ENCODE peak calls at places on chromosomes 3 and 15, in nine cellular contexts. P is WERI-Rb-1; W is lower leg skin; Z is CD8-positive, alpha-beta T cell; R is NT2/D1; L is AG09309; S is foreskin fibroblast; D is MM.1S; G is cardiac fibroblast. U is an unnamed sample.

GRCh38 chr3:20066848-20067617 is 26.8 kb downstream of the KAT2B start:
- DNase-seq in P (no peak), W (no peak), Z (no peak), R (no peak), L (peak; percentile 67), S (no peak), D (no peak), G (no peak), U (no peak)

GRCh38 chr3:142077155-142077858 is 72.0 kb downstream of the TFDP2 start:
- DNase-seq in P (no peak), W (no peak), Z (no peak), R (no peak), L (no peak), S (no peak), D (no peak), G (no peak), U (no peak)

GRCh38 chr3:56890448-56891083 is 88.8 kb upstream of the ARHGEF3 start:
- DNase-seq in P (no peak), W (no peak), Z (peak; percentile 23), R (no peak), L (peak; percentile 3), S (no peak), D (no peak), G (no peak), U (no peak)

GRCh38 chr3:51389423-51390183 is 1.5 kb upstream of the RBM15B start:
- DNase-seq in P (peak; percentile 76), W (peak; percentile 37), Z (peak; percentile 54), R (no peak), L (no peak), S (no peak), D (peak; percentile 52), G (peak; percentile 60), U (peak; percentile 65)

GRCh38 chr3:187941848-187942194 is 196.6 kb upstream of the BCL6 start:
- DNase-seq in P (no peak), W (no peak), Z (no peak), R (no peak), L (no peak), S (no peak), D (no peak), G (no peak), U (no peak)

GRCh38 chr15:51243774-51244173 is 94.6 kb downstream of the CYP19A1 start:
- DNase-seq in P (no peak), W (no peak), Z (no peak), R (no peak), L (no peak), S (no peak), D (peak; percentile 82), G (peak; percentile 35), U (no peak)

GRCh38 chr3:160885791-160886286 is 129.8 kb downstream of the PPM1L start:
- DNase-seq in P (peak; percentile 92), W (peak; percentile 28), Z (no peak), R (peak; percentile 18), L (no peak), S (peak; percentile 7), D (peak; percentile 28), G (peak; percentile 76), U (peak; percentile 99)

GRCh38 chr3:19901337-19901736 is 32.7 kb downstream of the EFHB start:
- DNase-seq in P (no peak), W (no peak), Z (no peak), R (no peak), L (no peak), S (no peak), D (no peak), G (peak; percentile 13), U (no peak)

GRCh38 chr3:87867001-87867400 is 191.8 kb downstream of the CGGBP1 start:
- DNase-seq in P (no peak), W (no peak), Z (no peak), R (no peak), L (no peak), S (no peak), D (no peak), G (peak; percentile 42), U (no peak)

GRCh38 chr3:122458992-122459391 is 43.1 kb upstream of the WDR5B start:
- DNase-seq in P (no peak), W (no peak), Z (no peak), R (peak; percentile 11), L (peak; percentile 38), S (peak; percentile 35), D (no peak), G (peak; percentile 78), U (no peak)

GRCh38 chr3:12175137-12175593 is 16.5 kb upstream of the TIMP4 start:
- DNase-seq in P (no peak), W (no peak), Z (no peak), R (no peak), L (no peak), S (no peak), D (no peak), G (peak; percentile 57), U (no peak)

GRCh38 chr3:100254168-100254777 is 6.5 kb upstream of the TBC1D23 start:
- DNase-seq in P (peak; percentile 76), W (peak; percentile 37), Z (no peak), R (peak; percentile 63), L (no peak), S (peak; percentile 52), D (peak; percentile 50), G (peak; percentile 83), U (peak; percentile 81)

GRCh38 chr3:22960326-22960984 is 242.7 kb upstream of the UBE2E2 start:
- DNase-seq in P (peak; percentile 16), W (peak; percentile 19), Z (no peak), R (no peak), L (no peak), S (peak; percentile 17), D (peak; percentile 59), G (peak; percentile 66), U (peak; percentile 73)

GRCh38 chr3:150251187-150251592 is 156.9 kb upstream of the TSC22D2 start:
- DNase-seq in P (no peak), W (no peak), Z (no peak), R (no peak), L (no peak), S (no peak), D (no peak), G (no peak), U (no peak)
- H3K4me3 ChIP-seq in P (no peak overlapping the region), W (no peak overlapping the region), Z (no peak overlapping the region), R (no peak overlapping the region), L (no peak overlapping the region), S (no peak overlapping the region), D (no peak overlapping the region), G (no peak overlapping the region), U (no peak overlapping the region)

GRCh38 chr15:23567921-23568320 is 2.4 kb downstream of the MKRN3 start:
- DNase-seq in P (no peak), W (no peak), Z (no peak), R (no peak), L (no peak), S (no peak), D (no peak), G (no peak), U (no peak)

GRCh38 chr15:23565395-23566069 is at the start of gene MKRN3:
- DNase-seq in P (peak; percentile 74), W (no peak), Z (peak; percentile 41), R (no peak), L (peak; percentile 1), S (peak; percentile 37), D (no peak), G (peak; percentile 59), U (peak; percentile 54)

GRCh38 chr15:23569513-23569912 is 4.0 kb downstream of the MKRN3 start:
- DNase-seq in P (no peak), W (no peak), Z (no peak), R (no peak), L (no peak), S (no peak), D (no peak), G (no peak), U (no peak)

GRCh38 chr15:23564798-23565394 is 578 bp upstream of the MKRN3 start:
- DNase-seq in P (peak; percentile 17), W (no peak), Z (no peak), R (no peak), L (no peak), S (no peak), D (no peak), G (no peak), U (no peak)

DNA sequence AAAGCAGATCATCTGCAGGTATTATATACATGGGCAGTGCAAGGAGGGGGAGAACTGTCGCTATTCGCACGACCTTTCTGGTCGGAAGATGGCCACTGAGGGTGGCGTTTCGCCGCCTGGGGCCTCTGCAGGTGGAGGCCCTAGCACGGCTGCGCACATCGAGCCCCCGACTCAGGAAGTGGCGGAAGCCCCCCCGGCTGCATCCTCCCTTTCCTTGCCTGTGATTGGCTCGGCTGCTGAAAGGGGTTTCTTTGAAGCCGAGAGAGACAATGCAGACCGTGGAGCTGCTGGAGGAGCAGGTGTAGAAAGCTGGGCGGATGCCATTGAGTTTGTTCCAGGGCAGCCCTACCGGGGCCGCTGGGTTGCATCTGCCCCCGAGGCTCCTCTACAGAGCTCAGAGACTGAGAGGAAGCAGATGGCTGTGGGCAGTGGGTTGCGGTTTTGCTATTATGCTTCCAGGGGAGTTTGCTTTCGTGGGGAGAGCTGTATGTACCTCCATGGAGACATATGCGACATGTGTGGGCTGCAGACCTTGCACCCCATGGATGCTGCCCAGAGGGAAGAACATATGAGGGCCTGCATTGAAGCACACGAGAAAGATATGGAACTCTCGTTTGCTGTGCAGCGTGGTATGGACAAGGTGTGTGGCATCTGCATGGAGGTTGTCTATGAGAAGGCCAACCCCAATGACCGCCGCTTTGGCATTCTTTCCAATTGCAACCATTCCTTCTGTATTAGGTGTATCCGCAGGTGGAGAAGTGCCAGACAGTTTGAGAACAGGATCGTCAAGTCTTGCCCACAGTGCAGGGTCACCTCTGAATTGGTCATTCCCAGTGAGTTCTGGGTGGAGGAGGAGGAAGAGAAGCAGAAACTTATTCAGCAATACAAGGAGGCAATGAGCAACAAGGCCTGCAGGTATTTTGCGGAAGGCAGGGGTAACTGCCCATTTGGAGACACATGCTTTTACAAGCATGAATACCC is 886 bp downstream of the MKRN3 start:
- DNase-seq in P (peak; percentile 82), W (no peak), Z (peak; percentile 60), R (no peak), L (no peak), S (no peak), D (no peak), G (no peak), U (peak; percentile 65)
- H3K4me3 ChIP-seq in P (peak overlapping the region; percentile 94), W (no peak overlapping the region), Z (peak overlapping the region; percentile 41), R (no peak overlapping the region), L (peak overlapping the region; percentile 59), S (peak overlapping the region; percentile 56), D (no peak overlapping the region), G (peak overlapping the region; percentile 14), U (peak overlapping the region; percentile 70)

GRCh38 chr15:85722789-85723188 is 71.9 kb downstream of the KLHL25 start:
- DNase-seq in P (no peak), W (no peak), Z (no peak), R (no peak), L (no peak), S (no peak), D (no peak), G (no peak), U (no peak)
- H3K4me3 ChIP-seq in P (no peak overlapping the region), W (no peak overlapping the region), Z (no peak overlapping the region), R (no peak overlapping the region), L (no peak overlapping the region), S (no peak overlapping the region), D (no peak overlapping the region), G (no peak overlapping the region), U (no peak overlapping the region)

GRCh38 chr3:194320100-194320499 is 31.0 kb downstream of the CPN2 start:
- DNase-seq in P (no peak), W (no peak), Z (no peak), R (no peak), L (no peak), S (no peak), D (no peak), G (no peak), U (no peak)
- H3K4me3 ChIP-seq in P (no peak overlapping the region), W (no peak overlapping the region), Z (no peak overlapping the region), R (no peak overlapping the region), L (no peak overlapping the region), S (no peak overlapping the region), D (no peak overlapping the region), G (no peak overlapping the region), U (no peak overlapping the region)

GRCh38 chr3:42070089-42070885 is 20.9 kb upstream of the TRAK1 start:
- DNase-seq in P (no peak), W (no peak), Z (no peak), R (no peak), L (no peak), S (no peak), D (no peak), G (no peak), U (no peak)
- H3K4me3 ChIP-seq in P (no peak overlapping the region), W (no peak overlapping the region), Z (no peak overlapping the region), R (no peak overlapping the region), L (no peak overlapping the region), S (no peak overlapping the region), D (no peak overlapping the region), G (no peak overlapping the region), U (no peak overlapping the region)

U was measured in SJCRH30.